ENCODE peak calls at places on chromosomes 12 and 14, in five cellular contexts. T, X, W, H and D are unnamed samples.

GRCh38 chr14:21882226-21882625 is 208.6 kb upstream of the OR4E1 start:
- DNase-seq in X (no peak), H (no peak), W (no peak), T (no peak), D (no peak)

GRCh38 chr12:53179694-53180269 is 740 bp upstream of the ZNF740 start:
- DNase-seq in T (no peak), W (no peak), H (no peak), X (no peak), D (no peak)

GRCh38 chr12:25979563-25979962 is 21.1 kb downstream of the RASSF8 start:
- DNase-seq in X (no peak), H (no peak), W (no peak), T (no peak), D (no peak)

GRCh38 chr12:101698782-101699347 is 1.4 kb downstream of the CHPT1 start:
- DNase-seq in H (no peak), W (no peak), T (peak), X (no peak), D (no peak)

GRCh38 chr14:87852107-87852506 is 140.9 kb downstream of the GALC start:
- DNase-seq in X (no peak), T (no peak), H (no peak), W (no peak), D (no peak)

GRCh38 chr12:121494093-121494787 is 86.6 kb downstream of the KDM2B start:
- DNase-seq in X (peak), T (peak), W (peak), H (peak), D (no peak)

GRCh38 chr12:47419500-47419899 is 286.3 kb downstream of the RPAP3 start:
- DNase-seq in H (no peak), X (no peak), T (no peak), W (no peak), D (no peak)

GRCh38 chr12:120639771-120640721 is at the start of gene CABP1:
- DNase-seq in T (peak), H (peak), X (no peak), W (peak), D (no peak)

GRCh38 chr12:46219892-46220655 is 48.8 kb downstream of the SLC38A1 start:
- DNase-seq in T (no peak), X (no peak), H (no peak), W (no peak), D (peak)

GRCh38 chr14:37970696-37971095 is 237.0 kb upstream of the SSTR1 start:
- DNase-seq in X (no peak), W (no peak), T (no peak), H (no peak), D (no peak)

GRCh38 chr14:104112113-104112505 is 26.3 kb upstream of the KIF26A start:
- DNase-seq in X (no peak), T (no peak), W (no peak), H (no peak), D (no peak)

GRCh38 chr14:97833291-97833690 is 1036.1 kb downstream of the VRK1 start:
- DNase-seq in T (no peak), W (peak), H (no peak), X (no peak), D (no peak)

GRCh38 chr14:60064491-60065072 is 27.1 kb upstream of the PCNX4 start:
- DNase-seq in X (no peak), W (peak), T (peak), H (peak), D (no peak)

GRCh38 chr12:64318605-64319004 is 72.0 kb downstream of the C12orf56 start:
- DNase-seq in H (peak), T (no peak), W (no peak), X (no peak), D (no peak)

GRCh38 chr12:26471560-26471959 is 276.2 kb downstream of the SSPN start:
- DNase-seq in W (no peak), X (no peak), T (peak), H (no peak), D (no peak)

GRCh38 chr14:64504310-64504896 is at the start of gene ZBTB1:
- DNase-seq in T (peak), X (peak), H (peak), W (peak), D (no peak)

GRCh38 chr12:107843351-107844311 is 69.1 kb downstream of the ASCL4 start:
- DNase-seq in X (no peak), W (peak), T (no peak), H (peak), D (no peak)

GRCh38 chr12:46134205-46134811 is 134.5 kb downstream of the SLC38A1 start:
- DNase-seq in H (no peak), T (no peak), W (no peak), X (no peak), D (no peak)

GRCh38 chr12:45244561-45245348 is 28.9 kb downstream of the ANO6 start:
- DNase-seq in X (no peak), H (no peak), W (no peak), T (peak), D (no peak)

GRCh38 chr12:112684742-112685141 is 106.8 kb upstream of the RPH3A start:
- DNase-seq in T (peak), W (no peak), X (no peak), H (no peak), D (no peak)

GRCh38 chr14:75392686-75393641 is 34.9 kb upstream of the JDP2 start:
- DNase-seq in T (no peak), H (no peak), X (no peak), W (no peak), D (no peak)

GRCh38 chr14:65804752-65805473 is 392.4 kb downstream of the FUT8 start:
- DNase-seq in T (no peak), X (no peak), H (no peak), W (no peak), D (no peak)

GRCh38 chr14:53226553-53226952 is 73.4 kb upstream of the DDHD1 start:
- DNase-seq in T (no peak), X (no peak), H (no peak), W (no peak), D (no peak)

GRCh38 chr12:105474672-105475071 is 144.2 kb downstream of the C12orf75 start:
- DNase-seq in X (no peak), T (no peak), W (no peak), H (no peak), D (no peak)

GRCh38 chr12:44002607-44003006 is 166.7 kb downstream of the TMEM117 start:
- DNase-seq in W (no peak), H (no peak), T (no peak), X (no peak), D (no peak)

GRCh38 chr12:59780605-59781135 is 184.8 kb downstream of the SLC16A7 start:
- DNase-seq in H (peak), W (peak), T (peak), X (no peak), D (peak)

GRCh38 chr12:61694214-61694613 is 566.0 kb upstream of the USP15 start:
- DNase-seq in T (no peak), H (no peak), X (no peak), W (no peak), D (no peak)

GRCh38 chr12:82436354-82436753 is 78.0 kb downstream of the METTL25 start:
- DNase-seq in H (no peak), X (no peak), T (no peak), W (no peak), D (no peak)

GRCh38 chr12:43444940-43445564 is 107.0 kb downstream of the ADAMTS20 start:
- DNase-seq in H (peak), X (no peak), W (peak), T (peak), D (peak)

GRCh38 chr12:79873223-79873622 is 61.7 kb downstream of the PPP1R12A start:
- DNase-seq in X (no peak), W (no peak), H (no peak), T (no peak), D (no peak)

DNA sequence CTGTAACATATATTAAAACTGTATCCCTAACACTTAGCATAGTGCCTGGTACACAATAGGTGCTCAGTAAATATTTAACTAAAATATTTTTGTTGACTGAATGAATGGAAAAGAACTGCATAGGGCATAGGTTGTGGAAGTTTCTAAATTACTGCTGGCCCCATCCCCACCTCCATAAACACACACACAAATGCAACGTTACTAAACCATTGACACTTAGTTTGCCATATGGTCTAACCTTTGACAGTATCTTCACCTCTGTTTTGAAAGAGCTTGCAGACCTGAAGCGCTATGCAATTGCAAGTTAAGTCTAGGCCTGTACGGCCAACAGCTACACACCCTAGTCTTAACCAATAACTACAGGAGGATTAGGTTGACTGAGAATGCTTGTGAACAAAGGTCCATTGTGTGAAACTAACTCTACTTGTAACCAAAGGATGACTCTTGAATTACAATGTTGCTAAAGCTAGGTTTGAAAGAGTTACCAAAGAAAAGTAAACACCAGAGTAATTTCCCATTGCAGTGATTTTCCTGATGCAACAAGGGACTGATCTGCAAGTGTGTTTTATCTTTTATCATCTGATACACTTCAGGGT is 924 bp upstream of the MANSC1 start:
- DNase-seq in X (no peak), H (peak), W (peak), T (no peak), D (no peak)
- H3K4me3 ChIP-seq in X (no peak), H (no peak), W (peak), T (no peak), D (no peak)

GRCh38 chr14:105480807-105481801 is 5.6 kb upstream of the CRIP1 start:
- DNase-seq in W (peak), H (peak), X (peak), T (peak), D (no peak)

GRCh38 chr14:105481886-105482454 is 4.7 kb upstream of the CRIP1 start:
- DNase-seq in H (peak), X (peak), W (peak), T (peak), D (peak)

GRCh38 chr14:105483300-105484068 is 3.2 kb upstream of the CRIP1 start:
- DNase-seq in T (no peak), W (no peak), H (no peak), X (peak), D (no peak)

GRCh38 chr14:105484069-105484996 is 2.4 kb upstream of the CRIP1 start:
- DNase-seq in X (peak), T (no peak), W (peak), H (no peak), D (no peak)

DNA sequence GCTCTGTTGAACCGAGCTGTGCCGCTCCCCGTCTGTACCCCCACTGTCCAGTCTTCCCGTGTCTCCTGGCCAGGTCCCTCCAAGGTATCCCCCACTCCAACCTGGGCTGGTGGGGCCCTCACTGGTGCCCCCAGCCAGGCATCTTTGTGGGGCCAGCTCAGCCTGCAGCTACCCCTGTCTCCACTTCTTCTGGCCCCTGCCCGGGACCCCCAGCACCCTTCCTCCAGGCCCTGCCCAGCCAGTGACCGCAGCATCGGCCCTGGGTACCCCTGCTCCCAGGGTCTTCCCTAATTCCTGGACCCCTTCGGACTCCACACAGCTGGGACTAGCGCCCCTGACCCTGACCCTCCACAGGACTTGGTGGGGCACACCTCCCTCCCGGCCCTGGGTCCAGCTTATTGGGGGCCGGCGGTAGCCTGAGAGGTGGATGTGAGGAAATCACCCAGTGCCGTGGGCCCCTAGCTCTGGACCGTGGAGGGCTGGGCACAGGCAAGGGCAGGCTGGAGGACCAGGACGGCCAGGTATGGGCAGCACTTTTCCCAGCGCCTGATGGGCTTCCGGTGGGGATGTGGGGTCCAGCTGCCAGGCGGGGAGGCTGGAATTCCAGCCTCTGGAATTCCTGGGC is 4.1 kb upstream of the CRIP1 start:
- DNase-seq in X (no peak), H (no peak), W (no peak), T (no peak), D (no peak)
- H3K4me3 ChIP-seq in X (no peak), H (no peak), W (no peak), T (no peak), D (no peak)

DNA sequence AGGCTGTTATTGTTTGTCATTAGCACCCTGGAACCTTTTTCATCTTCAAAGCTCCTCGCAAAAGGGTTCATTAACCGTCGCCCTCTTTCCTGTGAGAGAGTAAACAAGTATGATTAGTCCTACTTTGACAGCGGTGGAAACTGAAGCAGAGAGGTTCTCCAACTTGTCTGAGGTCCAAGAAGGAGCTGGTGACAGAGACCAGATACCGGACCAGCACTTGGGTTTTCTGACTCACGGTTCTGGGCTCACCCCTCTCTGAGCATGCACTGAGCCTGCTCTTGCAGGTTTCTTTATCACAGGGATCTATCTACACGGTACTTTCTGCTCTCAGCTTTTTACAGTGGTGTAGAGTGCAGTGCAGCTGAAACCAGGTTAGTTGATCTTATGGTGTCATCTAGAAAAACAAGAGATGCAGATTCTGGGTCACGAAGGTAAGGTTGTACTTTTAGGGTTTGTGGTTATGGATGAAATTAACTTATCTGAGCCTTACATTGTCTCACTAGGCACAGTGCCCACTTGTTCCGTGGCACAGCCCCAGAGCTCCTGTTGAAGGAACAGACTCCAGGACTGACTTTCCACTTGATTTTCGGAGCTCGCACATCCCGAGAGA is 62.1 kb downstream of the PPP2R5C start:
- DNase-seq in T (peak), H (no peak), X (peak), W (no peak), D (no peak)
- H3K4me3 ChIP-seq in T (peak), H (no peak), X (peak), W (no peak), D (no peak)

DNA sequence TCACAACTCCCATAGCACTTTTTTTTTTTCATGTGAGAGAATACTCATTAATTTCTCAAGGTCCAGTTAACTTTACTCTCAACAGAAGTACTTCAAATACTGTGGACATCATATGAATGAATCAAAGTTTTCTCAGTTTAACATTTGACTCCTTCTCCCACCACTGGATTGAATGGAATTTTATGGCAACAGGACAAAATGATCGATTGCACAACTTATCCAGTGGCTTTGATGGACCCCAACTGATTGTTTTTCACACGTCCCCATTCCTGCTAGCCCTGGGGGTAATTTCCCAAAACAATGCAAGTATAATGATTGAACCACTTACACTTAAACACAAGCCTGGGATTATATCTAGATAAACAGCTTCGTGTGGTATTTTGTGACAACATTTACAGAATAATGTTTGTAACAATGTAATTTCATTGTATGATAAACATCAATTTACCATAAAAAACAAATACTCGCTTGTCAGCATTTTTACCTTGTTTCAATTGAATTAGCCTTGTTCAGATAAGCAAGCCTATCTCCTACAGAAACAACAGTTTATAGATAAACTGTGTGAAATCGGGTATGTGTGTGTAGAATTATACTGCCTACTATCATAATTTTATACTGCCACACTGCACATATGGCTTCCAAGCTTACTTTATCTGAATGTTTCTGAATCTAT is 60.9 kb downstream of the SOX5 start:
- DNase-seq in T (no peak), X (no peak), W (no peak), H (no peak), D (peak)
- H3K4me3 ChIP-seq in T (no peak), X (no peak), W (no peak), H (no peak), D (no peak)

DNA sequence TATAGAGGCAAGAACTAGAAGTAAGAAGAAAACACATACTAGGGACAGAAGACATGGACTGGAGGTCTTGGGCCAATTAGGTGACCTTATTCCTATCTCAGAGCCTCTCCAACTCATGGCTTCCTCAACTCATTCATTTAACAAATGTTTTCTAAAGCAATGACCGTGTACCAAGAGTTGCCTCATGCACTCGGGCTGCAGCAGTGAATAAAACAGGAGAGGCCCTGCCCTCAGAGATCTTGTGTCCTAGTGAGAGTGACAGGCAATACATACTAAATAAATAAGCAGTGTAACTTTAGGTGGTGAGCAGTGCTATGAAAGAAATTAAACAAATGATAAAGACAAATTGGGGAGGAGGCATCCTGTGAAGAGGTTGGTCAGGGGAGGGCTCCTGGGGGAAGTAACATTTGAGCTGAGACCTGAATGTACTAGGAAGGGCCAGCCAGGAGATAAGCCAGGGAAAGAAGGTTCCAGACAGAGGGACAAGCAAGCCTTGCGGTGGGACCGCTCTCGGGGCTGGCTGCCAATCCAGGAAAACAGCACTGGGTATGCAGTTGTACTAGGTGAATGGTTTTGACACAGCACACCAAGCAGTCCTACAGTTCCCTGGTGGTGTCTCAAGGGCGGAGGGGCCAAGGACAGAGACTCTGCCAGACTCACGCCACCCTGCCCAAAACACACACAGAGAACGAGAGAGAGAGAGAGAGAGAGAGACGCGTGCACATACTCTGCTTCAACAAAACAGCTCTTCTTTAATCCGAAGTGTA is 1.3 kb downstream of the NINJ2 start:
- DNase-seq in X (peak), W (no peak), T (no peak), H (no peak), D (no peak)
- H3K4me3 ChIP-seq in X (no peak), W (no peak), T (no peak), H (no peak), D (no peak)

GRCh38 chr12:113899844-113900471 is 66.2 kb downstream of the RBM19 start:
- DNase-seq in T (no peak), H (no peak), W (peak), X (no peak), D (no peak)
- H3K4me3 ChIP-seq in T (no peak), H (no peak), W (peak), X (no peak), D (peak)

DNA sequence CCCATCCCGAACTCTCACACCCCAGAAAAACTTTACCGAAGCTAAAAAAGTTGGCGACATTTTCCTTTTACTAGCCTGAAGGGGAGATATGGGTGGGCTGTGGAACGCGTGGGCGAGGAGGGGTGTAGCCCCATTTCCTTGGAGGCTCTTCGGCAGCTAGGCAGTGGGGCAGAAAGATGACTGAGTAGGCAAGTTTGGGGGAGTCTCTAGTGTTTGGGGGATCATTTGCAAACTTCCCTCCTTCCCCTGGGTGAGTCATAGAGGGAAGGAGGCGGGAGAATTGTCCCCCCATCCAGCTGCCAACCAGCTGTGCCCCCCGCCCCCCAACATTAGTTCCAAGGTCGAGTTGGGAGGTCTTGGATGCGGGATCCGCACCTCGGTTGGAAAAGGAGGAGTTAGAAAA is 2.3 kb downstream of the GLI1 start:
- DNase-seq in X (no peak), T (peak), H (no peak), W (no peak), D (no peak)
- H3K4me3 ChIP-seq in X (peak), T (peak), H (peak), W (peak), D (peak)